ENCODE peak calls at places on chromosomes 16 and 17, in five cellular contexts. R is HFF-Myc, P is AG09319, Y is nephron progenitor cell, H is DND-41. A is an unnamed sample.

GRCh38 chr17:34398990-34399389 is 36.0 kb upstream of the CCL1 start:
- DNase-seq in R (no peak), P (no peak), Y (no peak), H (no peak), A (no peak)

GRCh38 chr16:19687279-19687678 is 30.7 kb downstream of the KNOP1 start:
- DNase-seq in R (no peak), P (no peak), Y (no peak), H (no peak), A (no peak)

GRCh38 chr17:38322897-38323296 is 20.9 kb downstream of the GPR179 start:
- DNase-seq in R (no peak), P (no peak), Y (no peak), H (no peak), A (no peak)

GRCh38 chr17:6677946-6678345 is 26.4 kb downstream of the C17orf100 start:
- DNase-seq in R (no peak), P (no peak), Y (no peak), H (no peak), A (no peak)

GRCh38 chr17:27469256-27469655 is 13.0 kb downstream of the KSR1 start:
- DNase-seq in R (no peak), P (no peak), Y (no peak), H (no peak), A (no peak)

GRCh38 chr16:4270595-4270994 is 2.2 kb downstream of the TFAP4 start:
- DNase-seq in R (no peak), P (no peak), Y (no peak), H (no peak), A (no peak)

GRCh38 chr17:5413682-5414081 is 5.8 kb downstream of the NUP88 start:
- DNase-seq in R (peak; percentile 46), P (peak; percentile 74), Y (no peak), H (no peak), A (no peak)

GRCh38 chr17:11705111-11705510 is 106.8 kb downstream of the DNAH9 start:
- DNase-seq in R (no peak), P (no peak), Y (no peak), H (no peak), A (no peak)

GRCh38 chr16:50381679-50382440 is 13.1 kb upstream of the BRD7 start:
- DNase-seq in R (no peak), P (no peak), Y (no peak), H (no peak), A (no peak)

GRCh38 chr17:5043524-5043923 is 8.3 kb upstream of the SLC52A1 start:
- DNase-seq in R (no peak), P (no peak), Y (no peak), H (no peak), A (no peak)

GRCh38 chr16:88569614-88569984 is 604 bp upstream of the ZC3H18 start:
- DNase-seq in R (no peak), P (no peak), Y (no peak), H (no peak), A (no peak)

GRCh38 chr17:16941072-16941641 is 30.8 kb downstream of the TNFRSF13B start:
- DNase-seq in R (no peak), P (no peak), Y (no peak), H (no peak), A (no peak)

GRCh38 chr17:77002103-77003045 is 134.2 kb downstream of the MGAT5B start:
- DNase-seq in R (peak; percentile 11), P (no peak), Y (no peak), H (no peak), A (no peak)

GRCh38 chr16:70157477-70158260 is 15.9 kb upstream of the CLEC18C start:
- DNase-seq in R (no peak), P (no peak), Y (no peak), H (no peak), A (peak; percentile 26)

GRCh38 chr16:81583893-81584705 is 139.5 kb downstream of the CMIP start:
- DNase-seq in R (peak; percentile 62), P (no peak), Y (no peak), H (no peak), A (no peak)

GRCh38 chr17:46917516-46917915 is 5.4 kb upstream of the GOSR2 start:
- DNase-seq in R (no peak), P (no peak), Y (no peak), H (no peak), A (no peak)

GRCh38 chr17:46928472-46929261 is 5.7 kb downstream of the GOSR2 start:
- DNase-seq in R (no peak), P (no peak), Y (no peak), H (no peak), A (no peak)

GRCh38 chr17:46925185-46925858 is 2.4 kb downstream of the GOSR2 start:
- DNase-seq in R (no peak), P (no peak), Y (no peak), H (no peak), A (no peak)

GRCh38 chr17:46922487-46922803 is 515 bp upstream of the GOSR2 start:
- DNase-seq in R (no peak), P (no peak), Y (no peak), H (no peak), A (no peak)

DNA sequence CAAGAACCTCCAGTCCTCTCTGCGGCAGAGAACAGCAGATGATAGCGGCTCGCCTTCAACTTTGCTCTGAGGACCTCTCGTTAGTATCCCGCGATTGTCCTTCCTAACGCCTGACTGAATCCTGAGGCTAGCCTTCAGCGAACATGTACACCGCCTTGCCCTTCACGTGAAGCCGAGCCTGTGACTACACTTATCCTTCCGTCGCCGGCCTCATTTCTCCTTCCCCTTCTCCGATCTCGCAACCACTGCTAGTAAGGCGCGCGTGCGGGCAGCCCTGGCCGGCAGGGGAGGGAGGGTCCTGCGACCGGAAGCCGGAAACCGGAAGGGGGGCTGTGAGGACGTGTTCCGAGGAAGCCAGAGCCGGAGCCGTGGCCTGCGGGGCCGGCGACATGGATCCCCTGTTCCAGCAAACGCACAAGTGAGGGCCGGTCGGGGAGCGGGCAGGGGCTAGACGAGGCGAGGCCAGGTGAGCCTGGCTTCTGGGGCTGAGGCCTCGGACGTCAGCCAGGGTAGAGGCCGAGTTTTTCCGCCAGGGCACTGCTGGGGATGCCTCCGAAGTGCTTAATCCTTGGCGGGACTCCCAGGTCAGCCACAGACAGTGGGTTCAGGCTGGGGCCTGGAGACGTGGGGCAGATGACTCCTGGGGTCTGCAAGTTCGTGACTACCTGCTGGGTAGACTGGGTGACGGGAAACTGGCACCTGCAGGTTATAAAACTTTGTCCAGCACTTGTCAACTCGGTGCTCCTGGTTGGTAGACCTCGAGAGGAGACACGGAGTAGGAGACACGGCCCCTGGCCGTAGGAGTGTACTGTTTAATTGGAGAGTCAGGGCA is at the start of gene GOSR2:
- DNase-seq in R (peak; percentile 76), P (peak; percentile 56), Y (peak; percentile 91), H (peak; percentile 91), A (peak; percentile 95)
- TF ChIP-seq CTCF in R (no peak), P (no peak), Y (no peak), H (no peak), A (no peak)

DNA sequence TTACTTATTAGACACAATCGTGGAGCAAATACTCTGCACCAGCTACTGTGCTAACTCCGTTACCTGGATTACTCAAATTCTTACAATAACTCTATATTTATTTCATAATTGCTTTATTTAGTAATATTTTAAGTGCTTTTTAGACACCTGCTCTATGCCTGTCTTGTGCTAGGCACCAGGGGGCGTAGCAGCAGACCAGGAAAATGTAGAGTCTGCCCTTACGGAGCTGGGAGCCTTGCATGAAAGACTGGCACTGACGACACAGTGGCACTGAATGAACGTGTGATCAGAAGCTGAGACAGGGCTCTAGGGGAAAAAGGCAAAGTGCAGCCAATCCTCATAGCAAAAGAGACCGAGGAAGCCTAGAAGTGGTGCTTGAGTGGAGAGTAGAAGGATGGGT is 486.5 kb downstream of the CDH13 start:
- DNase-seq in R (no peak), P (no peak), Y (peak; percentile 27), H (peak; percentile 49), A (no peak)
- TF ChIP-seq CTCF in R (peak; percentile 66), P (peak; percentile 60), Y (peak; percentile 48), H (peak; percentile 69), A (no peak)

GRCh38 chr16:54361246-54361645 is 74.7 kb upstream of the IRX3 start:
- DNase-seq in R (no peak), P (no peak), Y (no peak), H (no peak), A (no peak)

GRCh38 chr16:54362801-54363200 is 76.2 kb upstream of the IRX3 start:
- DNase-seq in R (no peak), P (no peak), Y (no peak), H (no peak), A (no peak)

GRCh38 chr16:54363760-54364159 is 77.2 kb upstream of the IRX3 start:
- DNase-seq in R (no peak), P (no peak), Y (no peak), H (no peak), A (no peak)

GRCh38 chr16:54359555-54359954 is 73.0 kb upstream of the IRX3 start:
- DNase-seq in R (no peak), P (no peak), Y (no peak), H (no peak), A (no peak)

DNA sequence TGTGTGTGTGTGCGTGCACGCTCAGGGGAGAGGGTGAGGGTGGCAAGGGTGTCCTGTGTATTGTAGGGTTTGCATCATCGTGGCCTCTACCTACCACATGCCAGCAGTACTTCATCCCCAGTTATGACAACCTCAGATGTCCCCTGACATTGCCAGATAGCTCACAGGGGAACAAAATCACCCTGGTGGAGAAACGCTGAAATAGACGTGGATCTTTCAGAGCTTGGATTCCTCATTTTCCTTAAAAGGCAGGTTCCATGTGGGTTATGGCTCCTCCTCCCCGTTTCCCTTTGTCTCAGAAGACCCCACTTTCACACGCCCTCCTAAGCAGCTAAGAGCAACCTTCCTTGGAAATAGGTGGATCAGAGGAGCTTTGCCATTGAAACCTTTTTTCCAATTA is 75.2 kb upstream of the IRX3 start:
- DNase-seq in R (no peak), P (no peak), Y (no peak), H (no peak), A (no peak)
- TF ChIP-seq CTCF in R (no peak), P (no peak), Y (no peak), H (no peak), A (no peak)

GRCh38 chr17:42744806-42745617 is at the start of gene EZH1:
- DNase-seq in R (peak; percentile 64), P (peak; percentile 76), Y (peak; percentile 93), H (peak; percentile 94), A (peak; percentile 100)
- TF ChIP-seq CTCF in R (no peak), P (no peak), Y (no peak), H (no peak), A (no peak)

GRCh38 chr17:9900019-9900594 is 5.0 kb downstream of the RCVRN start:
- DNase-seq in R (no peak), P (no peak), Y (no peak), H (no peak), A (no peak)

GRCh38 chr17:9897569-9897968 is 7.5 kb downstream of the RCVRN start:
- DNase-seq in R (no peak), P (no peak), Y (no peak), H (no peak), A (no peak)

GRCh38 chr17:9898812-9899211 is 6.3 kb downstream of the RCVRN start:
- DNase-seq in R (no peak), P (no peak), Y (no peak), H (no peak), A (no peak)

GRCh38 chr17:9900744-9901143 is 4.3 kb downstream of the RCVRN start:
- DNase-seq in R (no peak), P (no peak), Y (no peak), H (no peak), A (no peak)

GRCh38 chr17:9899280-9900018 is 5.6 kb downstream of the RCVRN start:
- DNase-seq in R (no peak), P (no peak), Y (no peak), H (no peak), A (no peak)
- TF ChIP-seq CTCF in R (no peak), P (no peak), Y (no peak), H (no peak), A (no peak)